ENCODE peak calls at places on chromosome 10, in ten cellular contexts. J is WTC11, Y is GM12878, B is Calu3, I is Peyer's patch, L is cardiac muscle cell, U is AG04450, P is IMR-90, W is brain microvascular endothelial cell, D is MM.1S. F is an unnamed sample.

GRCh38 chr10:649445-649797 is 40.0 kb downstream of the DIP2C start:
- DNase-seq in J (no peak), Y (no peak), B (peak; percentile 22), I (no peak), L (no peak), U (no peak), P (no peak), W (no peak), D (no peak), F (no peak)

GRCh38 chr10:89351402-89352038 is 23.7 kb downstream of the IFIT3 start:
- DNase-seq in J (no peak), Y (peak; percentile 82), B (no peak), I (no peak), L (no peak), U (no peak), P (peak; percentile 44), W (no peak), D (peak; percentile 73), F (peak; percentile 10)

GRCh38 chr10:8193546-8193945 is 139.1 kb downstream of the GATA3 start:
- DNase-seq in J (no peak), Y (no peak), B (no peak), I (no peak), L (no peak), U (no peak), P (no peak), W (no peak), D (no peak), F (peak; percentile 36)

GRCh38 chr10:86376403-86376802 is 9.8 kb upstream of the GRID1 start:
- DNase-seq in J (no peak), Y (no peak), B (no peak), I (no peak), L (no peak), U (no peak), P (no peak), W (no peak), D (no peak), F (no peak)

GRCh38 chr10:89332718-89333281 is 5.0 kb downstream of the IFIT3 start:
- DNase-seq in J (no peak), Y (peak; percentile 69), B (no peak), I (no peak), L (no peak), U (no peak), P (no peak), W (no peak), D (peak; percentile 68), F (no peak)

GRCh38 chr10:132308588-132309451 is 1.1 kb upstream of the STK32C start:
- DNase-seq in J (peak; percentile 54), Y (no peak), B (peak; percentile 11), I (no peak), L (peak; percentile 15), U (no peak), P (no peak), W (no peak), D (no peak), F (no peak)

GRCh38 chr10:43863859-43864591 is 215.3 kb upstream of the ZNF32 start:
- DNase-seq in J (no peak), Y (no peak), B (peak; percentile 13), I (peak; percentile 63), L (no peak), U (peak; percentile 26), P (peak; percentile 85), W (peak; percentile 59), D (no peak), F (peak; percentile 77)

GRCh38 chr10:84333864-84334451 is 5.6 kb downstream of the CCSER2 start:
- DNase-seq in J (no peak), Y (no peak), B (no peak), I (no peak), L (no peak), U (no peak), P (peak; percentile 55), W (peak; percentile 21), D (peak; percentile 53), F (no peak)

GRCh38 chr10:104686829-104687228 is 45.7 kb downstream of the SORCS3 start:
- DNase-seq in J (no peak), Y (no peak), B (no peak), I (no peak), L (no peak), U (no peak), P (no peak), W (no peak), D (no peak), F (no peak)

GRCh38 chr10:46318808-46319207 is 32.0 kb downstream of the ANTXRL start:
- DNase-seq in J (no peak), Y (no peak), B (no peak), I (no peak), L (peak; percentile 57), U (no peak), P (no peak), W (no peak), D (no peak), F (no peak)

GRCh38 chr10:4847580-4848020 is 21.6 kb downstream of the AKR1E2 start:
- DNase-seq in J (no peak), Y (no peak), B (peak; percentile 77), I (no peak), L (no peak), U (peak; percentile 32), P (peak; percentile 86), W (peak; percentile 62), D (no peak), F (peak; percentile 46)

GRCh38 chr10:49528977-49529506 is 9.9 kb downstream of the ERCC6 start:
- DNase-seq in J (no peak), Y (no peak), B (no peak), I (no peak), L (no peak), U (no peak), P (no peak), W (no peak), D (no peak), F (no peak)

GRCh38 chr10:21954132-21954531 is 49.4 kb downstream of the DNAJC1 start:
- DNase-seq in J (no peak), Y (no peak), B (no peak), I (no peak), L (no peak), U (no peak), P (no peak), W (no peak), D (no peak), F (no peak)

GRCh38 chr10:806451-807162 is 117.1 kb upstream of the DIP2C start:
- DNase-seq in J (no peak), Y (no peak), B (no peak), I (no peak), L (no peak), U (no peak), P (no peak), W (no peak), D (no peak), F (no peak)

DNA sequence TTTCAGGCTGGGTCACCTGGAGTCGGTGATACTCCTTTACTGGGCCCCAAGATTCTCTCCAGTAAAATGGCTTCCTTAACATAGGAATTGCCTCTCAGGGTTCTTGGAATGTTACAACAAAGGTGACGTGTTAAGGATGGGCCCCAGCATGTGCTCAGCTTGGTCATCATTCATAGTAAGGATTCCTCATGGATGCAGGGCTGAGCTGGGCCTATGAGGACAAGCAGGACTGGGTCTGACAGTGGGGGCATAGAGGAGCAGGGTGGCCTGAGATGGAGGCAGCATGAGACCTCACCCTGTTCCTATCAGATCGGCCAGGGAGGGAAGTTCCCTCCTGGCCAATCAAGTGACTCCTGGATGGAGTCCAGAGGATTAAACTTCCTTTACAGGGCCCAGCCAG is 12.8 kb upstream of the MBL2 start:
- DNase-seq in J (no peak), Y (no peak), B (no peak), I (no peak), L (no peak), U (no peak), P (no peak), W (no peak), D (no peak), F (no peak)
- TF ChIP-seq CTCF in J (no peak), Y (no peak), B (no peak), I (no peak), L (no peak), U (no peak), P (no peak), W (no peak), D (no peak), F (no peak)

GRCh38 chr10:72913287-72913686 is 19.7 kb downstream of the OIT3 start:
- DNase-seq in J (no peak), Y (no peak), B (no peak), I (no peak), L (no peak), U (no peak), P (no peak), W (no peak), D (no peak), F (no peak)

GRCh38 chr10:72912715-72913114 is 19.2 kb downstream of the OIT3 start:
- DNase-seq in J (no peak), Y (no peak), B (no peak), I (no peak), L (no peak), U (no peak), P (no peak), W (no peak), D (no peak), F (no peak)

GRCh38 chr10:72924351-72924750 is 30.3 kb downstream of the PLA2G12B start:
- DNase-seq in J (no peak), Y (no peak), B (no peak), I (no peak), L (no peak), U (no peak), P (no peak), W (no peak), D (no peak), F (no peak)

GRCh38 chr10:72918352-72918751 is 24.8 kb downstream of the OIT3 start:
- DNase-seq in J (peak; percentile 22), Y (no peak), B (no peak), I (no peak), L (no peak), U (no peak), P (no peak), W (no peak), D (no peak), F (no peak)
- TF ChIP-seq CTCF in J (no peak), Y (no peak), B (no peak), I (no peak), L (no peak), U (no peak), P (no peak), W (no peak), D (no peak), F (no peak)

GRCh38 chr10:76697923-76698322 is 939.7 kb downstream of the KCNMA1 start:
- DNase-seq in J (no peak), Y (no peak), B (no peak), I (no peak), L (no peak), U (no peak), P (no peak), W (no peak), D (no peak), F (peak; percentile 41)

GRCh38 chr10:76700241-76700640 is 937.4 kb downstream of the KCNMA1 start:
- DNase-seq in J (no peak), Y (no peak), B (no peak), I (no peak), L (no peak), U (no peak), P (no peak), W (no peak), D (no peak), F (no peak)

GRCh38 chr10:76695069-76695468 is 942.5 kb downstream of the KCNMA1 start:
- DNase-seq in J (no peak), Y (no peak), B (no peak), I (no peak), L (no peak), U (no peak), P (no peak), W (no peak), D (no peak), F (peak; percentile 35)
- TF ChIP-seq CTCF in J (no peak), Y (no peak), B (no peak), I (no peak), L (no peak), U (no peak), P (no peak), W (no peak), D (no peak), F (no peak)

GRCh38 chr10:12709516-12709915 is 292.0 kb downstream of the CCDC3 start:
- DNase-seq in J (no peak), Y (no peak), B (no peak), I (no peak), L (no peak), U (no peak), P (peak; percentile 71), W (no peak), D (no peak), F (peak; percentile 71)
- TF ChIP-seq CTCF in J (no peak), Y (no peak), B (no peak), I (no peak), L (no peak), U (no peak), P (no peak), W (no peak), D (no peak), F (no peak)